ENCODE peak calls at places on chromosome X, in nine cellular contexts. One of them, this sample, is unnamed.

GRCh38 chrX:154082396-154083133 is 15.0 kb downstream of the MECP2 start:
- DNase-seq in CD4-positive, alpha-beta T cell: no peak
- DNase-seq in GM06990: no peak
- DNase-seq in astrocyte of the cerebellum: no peak
- DNase-seq in HEK293T: no peak
- DNase-seq in cardiac fibroblast: peak; percentile 68
- DNase-seq in neural crest cell: no peak
- DNase-seq in occipital lobe: no peak
- DNase-seq in non-pigmented ciliary epithelial cell: no peak
- DNase-seq in this sample: peak; percentile 23

GRCh38 chrX:153460826-153461225 is 9.6 kb downstream of the HAUS7 start:
- DNase-seq in cardiac fibroblast: peak; percentile 60
- DNase-seq in HEK293T: peak; percentile 79
- DNase-seq in astrocyte of the cerebellum: no peak
- DNase-seq in occipital lobe: peak; percentile 22
- DNase-seq in CD4-positive, alpha-beta T cell: peak; percentile 35
- DNase-seq in neural crest cell: peak; percentile 61
- DNase-seq in non-pigmented ciliary epithelial cell: no peak
- DNase-seq in GM06990: peak; percentile 38
- DNase-seq in this sample: no peak

GRCh38 chrX:44432641-44433040 is 89.2 kb upstream of the EFHC2 start:
- DNase-seq in HEK293T: no peak
- DNase-seq in non-pigmented ciliary epithelial cell: no peak
- DNase-seq in astrocyte of the cerebellum: no peak
- DNase-seq in GM06990: no peak
- DNase-seq in occipital lobe: no peak
- DNase-seq in cardiac fibroblast: peak; percentile 50
- DNase-seq in CD4-positive, alpha-beta T cell: no peak
- DNase-seq in neural crest cell: no peak
- DNase-seq in this sample: peak; percentile 17

GRCh38 chrX:130994671-130995070 is 63.5 kb upstream of the ARHGAP36 start:
- DNase-seq in HEK293T: peak; percentile 56
- DNase-seq in neural crest cell: peak; percentile 65
- DNase-seq in occipital lobe: no peak
- DNase-seq in non-pigmented ciliary epithelial cell: no peak
- DNase-seq in GM06990: no peak
- DNase-seq in cardiac fibroblast: peak; percentile 4
- DNase-seq in CD4-positive, alpha-beta T cell: no peak
- DNase-seq in astrocyte of the cerebellum: no peak
- DNase-seq in this sample: no peak

GRCh38 chrX:39017062-39017461 is 215.8 kb downstream of the MID1IP1 start:
- DNase-seq in HEK293T: no peak
- DNase-seq in non-pigmented ciliary epithelial cell: no peak
- DNase-seq in GM06990: no peak
- DNase-seq in neural crest cell: no peak
- DNase-seq in occipital lobe: no peak
- DNase-seq in astrocyte of the cerebellum: no peak
- DNase-seq in cardiac fibroblast: no peak
- DNase-seq in CD4-positive, alpha-beta T cell: no peak
- DNase-seq in this sample: no peak

GRCh38 chrX:17801431-17801830 is 59.7 kb downstream of the RAI2 start:
- DNase-seq in CD4-positive, alpha-beta T cell: no peak
- DNase-seq in GM06990: no peak
- DNase-seq in HEK293T: no peak
- DNase-seq in astrocyte of the cerebellum: no peak
- DNase-seq in occipital lobe: no peak
- DNase-seq in non-pigmented ciliary epithelial cell: no peak
- DNase-seq in neural crest cell: no peak
- DNase-seq in cardiac fibroblast: no peak
- DNase-seq in this sample: no peak

GRCh38 chrX:153951683-153952372 is 7.4 kb upstream of the RENBP start:
- DNase-seq in GM06990: no peak
- DNase-seq in neural crest cell: no peak
- DNase-seq in HEK293T: no peak
- DNase-seq in CD4-positive, alpha-beta T cell: no peak
- DNase-seq in occipital lobe: no peak
- DNase-seq in astrocyte of the cerebellum: no peak
- DNase-seq in cardiac fibroblast: no peak
- DNase-seq in non-pigmented ciliary epithelial cell: no peak
- DNase-seq in this sample: no peak

GRCh38 chrX:23788946-23789345 is 6.0 kb downstream of the SAT1 start:
- DNase-seq in neural crest cell: no peak
- DNase-seq in astrocyte of the cerebellum: no peak
- DNase-seq in HEK293T: no peak
- DNase-seq in GM06990: no peak
- DNase-seq in occipital lobe: no peak
- DNase-seq in non-pigmented ciliary epithelial cell: no peak
- DNase-seq in cardiac fibroblast: no peak
- DNase-seq in CD4-positive, alpha-beta T cell: no peak
- DNase-seq in this sample: no peak

GRCh38 chrX:70132244-70132643 is 1.0 kb upstream of the IGBP1 start:
- DNase-seq in astrocyte of the cerebellum: no peak
- DNase-seq in HEK293T: no peak
- DNase-seq in occipital lobe: no peak
- DNase-seq in neural crest cell: no peak
- DNase-seq in cardiac fibroblast: no peak
- DNase-seq in GM06990: no peak
- DNase-seq in CD4-positive, alpha-beta T cell: no peak
- DNase-seq in non-pigmented ciliary epithelial cell: no peak
- DNase-seq in this sample: no peak

GRCh38 chrX:3771756-3772155 is 58.3 kb upstream of the PRKX start:
- DNase-seq in CD4-positive, alpha-beta T cell: no peak
- DNase-seq in GM06990: no peak
- DNase-seq in neural crest cell: no peak
- DNase-seq in astrocyte of the cerebellum: no peak
- DNase-seq in non-pigmented ciliary epithelial cell: no peak
- DNase-seq in occipital lobe: no peak
- DNase-seq in cardiac fibroblast: no peak
- DNase-seq in HEK293T: no peak
- DNase-seq in this sample: no peak

GRCh38 chrX:151983186-151983585 is 8.7 kb upstream of the GABRE start:
- DNase-seq in non-pigmented ciliary epithelial cell: no peak
- DNase-seq in occipital lobe: no peak
- DNase-seq in GM06990: no peak
- DNase-seq in CD4-positive, alpha-beta T cell: no peak
- DNase-seq in astrocyte of the cerebellum: no peak
- DNase-seq in cardiac fibroblast: peak; percentile 12
- DNase-seq in neural crest cell: no peak
- DNase-seq in HEK293T: no peak
- DNase-seq in this sample: no peak

GRCh38 chrX:50068293-50068568 is 132.6 kb downstream of the AKAP4 start:
- DNase-seq in CD4-positive, alpha-beta T cell: no peak
- DNase-seq in astrocyte of the cerebellum: no peak
- DNase-seq in occipital lobe: no peak
- DNase-seq in cardiac fibroblast: no peak
- DNase-seq in GM06990: no peak
- DNase-seq in non-pigmented ciliary epithelial cell: no peak
- DNase-seq in neural crest cell: no peak
- DNase-seq in HEK293T: no peak
- DNase-seq in this sample: no peak

GRCh38 chrX:19814240-19814639 is 73.2 kb downstream of the SH3KBP1 start:
- DNase-seq in astrocyte of the cerebellum: no peak
- DNase-seq in GM06990: no peak
- DNase-seq in CD4-positive, alpha-beta T cell: no peak
- DNase-seq in non-pigmented ciliary epithelial cell: no peak
- DNase-seq in HEK293T: no peak
- DNase-seq in cardiac fibroblast: no peak
- DNase-seq in neural crest cell: no peak
- DNase-seq in occipital lobe: no peak
- DNase-seq in this sample: no peak

GRCh38 chrX:19860571-19860970 is 26.8 kb downstream of the SH3KBP1 start:
- DNase-seq in GM06990: no peak
- DNase-seq in non-pigmented ciliary epithelial cell: no peak
- DNase-seq in astrocyte of the cerebellum: no peak
- DNase-seq in neural crest cell: no peak
- DNase-seq in cardiac fibroblast: no peak
- DNase-seq in CD4-positive, alpha-beta T cell: no peak
- DNase-seq in HEK293T: no peak
- DNase-seq in occipital lobe: no peak
- DNase-seq in this sample: no peak

GRCh38 chrX:8189096-8189830 is 18.2 kb upstream of the VCX2 start:
- DNase-seq in neural crest cell: no peak
- DNase-seq in non-pigmented ciliary epithelial cell: no peak
- DNase-seq in astrocyte of the cerebellum: no peak
- DNase-seq in occipital lobe: no peak
- DNase-seq in GM06990: no peak
- DNase-seq in CD4-positive, alpha-beta T cell: no peak
- DNase-seq in cardiac fibroblast: no peak
- DNase-seq in HEK293T: no peak
- DNase-seq in this sample: no peak

GRCh38 chrX:14673764-14674163 is 144.4 kb downstream of the GLRA2 start:
- DNase-seq in cardiac fibroblast: peak; percentile 76
- DNase-seq in CD4-positive, alpha-beta T cell: no peak
- DNase-seq in astrocyte of the cerebellum: peak; percentile 78
- DNase-seq in neural crest cell: no peak
- DNase-seq in non-pigmented ciliary epithelial cell: peak; percentile 76
- DNase-seq in GM06990: peak; percentile 74
- DNase-seq in occipital lobe: no peak
- DNase-seq in HEK293T: peak; percentile 21
- DNase-seq in this sample: peak; percentile 50

GRCh38 chrX:105314468-105314867 is 94.0 kb upstream of the TEX13A start:
- DNase-seq in non-pigmented ciliary epithelial cell: no peak
- DNase-seq in neural crest cell: no peak
- DNase-seq in GM06990: no peak
- DNase-seq in occipital lobe: no peak
- DNase-seq in CD4-positive, alpha-beta T cell: no peak
- DNase-seq in cardiac fibroblast: peak; percentile 24
- DNase-seq in astrocyte of the cerebellum: peak; percentile 11
- DNase-seq in HEK293T: no peak
- DNase-seq in this sample: no peak

GRCh38 chrX:20414781-20415445 is 148.2 kb upstream of the RPS6KA3 start:
- DNase-seq in HEK293T: no peak
- DNase-seq in CD4-positive, alpha-beta T cell: no peak
- DNase-seq in GM06990: no peak
- DNase-seq in occipital lobe: no peak
- DNase-seq in non-pigmented ciliary epithelial cell: no peak
- DNase-seq in astrocyte of the cerebellum: no peak
- DNase-seq in neural crest cell: no peak
- DNase-seq in cardiac fibroblast: no peak
- DNase-seq in this sample: no peak

GRCh38 chrX:108261541-108262218 is 170.1 kb downstream of the ATG4A start:
- DNase-seq in GM06990: no peak
- DNase-seq in astrocyte of the cerebellum: no peak
- DNase-seq in cardiac fibroblast: peak; percentile 81
- DNase-seq in HEK293T: no peak
- DNase-seq in non-pigmented ciliary epithelial cell: peak; percentile 35
- DNase-seq in neural crest cell: no peak
- DNase-seq in CD4-positive, alpha-beta T cell: no peak
- DNase-seq in occipital lobe: no peak
- DNase-seq in this sample: no peak

GRCh38 chrX:50967734-50968133 is 57.2 kb downstream of the BMP15 start:
- DNase-seq in HEK293T: no peak
- DNase-seq in CD4-positive, alpha-beta T cell: no peak
- DNase-seq in GM06990: no peak
- DNase-seq in non-pigmented ciliary epithelial cell: no peak
- DNase-seq in occipital lobe: no peak
- DNase-seq in neural crest cell: no peak
- DNase-seq in astrocyte of the cerebellum: no peak
- DNase-seq in cardiac fibroblast: no peak
- DNase-seq in this sample: no peak

GRCh38 chrX:109782994-109783711 is 50.1 kb upstream of the ACSL4 start:
- DNase-seq in HEK293T: no peak
- DNase-seq in astrocyte of the cerebellum: no peak
- DNase-seq in neural crest cell: no peak
- DNase-seq in GM06990: peak; percentile 23
- DNase-seq in CD4-positive, alpha-beta T cell: no peak
- DNase-seq in cardiac fibroblast: no peak
- DNase-seq in occipital lobe: no peak
- DNase-seq in non-pigmented ciliary epithelial cell: no peak
- DNase-seq in this sample: no peak

GRCh38 chrX:23980063-23980462 is 46.9 kb downstream of the KLHL15 start:
- DNase-seq in astrocyte of the cerebellum: no peak
- DNase-seq in CD4-positive, alpha-beta T cell: no peak
- DNase-seq in HEK293T: no peak
- DNase-seq in occipital lobe: no peak
- DNase-seq in non-pigmented ciliary epithelial cell: no peak
- DNase-seq in GM06990: no peak
- DNase-seq in neural crest cell: no peak
- DNase-seq in cardiac fibroblast: no peak
- DNase-seq in this sample: no peak

GRCh38 chrX:15391850-15392249 is 7.6 kb upstream of the VEGFD start:
- DNase-seq in astrocyte of the cerebellum: no peak
- DNase-seq in occipital lobe: no peak
- DNase-seq in HEK293T: no peak
- DNase-seq in GM06990: no peak
- DNase-seq in cardiac fibroblast: no peak
- DNase-seq in neural crest cell: no peak
- DNase-seq in CD4-positive, alpha-beta T cell: no peak
- DNase-seq in non-pigmented ciliary epithelial cell: no peak
- DNase-seq in this sample: no peak

GRCh38 chrX:46626566-46626965 is 53.0 kb downstream of the CHST7 start:
- DNase-seq in non-pigmented ciliary epithelial cell: no peak
- DNase-seq in HEK293T: no peak
- DNase-seq in cardiac fibroblast: peak; percentile 24
- DNase-seq in CD4-positive, alpha-beta T cell: no peak
- DNase-seq in neural crest cell: no peak
- DNase-seq in occipital lobe: no peak
- DNase-seq in GM06990: no peak
- DNase-seq in astrocyte of the cerebellum: no peak
- DNase-seq in this sample: no peak

GRCh38 chrX:119503484-119503861 is 35.2 kb downstream of the SLC25A5 start:
- DNase-seq in HEK293T: no peak
- DNase-seq in cardiac fibroblast: peak; percentile 91
- DNase-seq in non-pigmented ciliary epithelial cell: no peak
- DNase-seq in astrocyte of the cerebellum: peak; percentile 49
- DNase-seq in CD4-positive, alpha-beta T cell: no peak
- DNase-seq in neural crest cell: no peak
- DNase-seq in occipital lobe: no peak
- DNase-seq in GM06990: no peak
- DNase-seq in this sample: peak; percentile 68

GRCh38 chrX:25873196-25873595 is 264.9 kb upstream of the MAGEB18 start:
- DNase-seq in CD4-positive, alpha-beta T cell: no peak
- DNase-seq in astrocyte of the cerebellum: no peak
- DNase-seq in GM06990: no peak
- DNase-seq in occipital lobe: no peak
- DNase-seq in HEK293T: no peak
- DNase-seq in non-pigmented ciliary epithelial cell: no peak
- DNase-seq in neural crest cell: no peak
- DNase-seq in cardiac fibroblast: peak; percentile 63
- DNase-seq in this sample: no peak

GRCh38 chrX:30888526-30889146 is 418 bp downstream of the TAB3 start:
- DNase-seq in neural crest cell: peak; percentile 12
- DNase-seq in cardiac fibroblast: peak; percentile 7
- DNase-seq in astrocyte of the cerebellum: no peak
- DNase-seq in occipital lobe: peak; percentile 0
- DNase-seq in HEK293T: peak; percentile 17
- DNase-seq in non-pigmented ciliary epithelial cell: no peak
- DNase-seq in CD4-positive, alpha-beta T cell: peak; percentile 1
- DNase-seq in GM06990: peak; percentile 60
- DNase-seq in this sample: no peak

GRCh38 chrX:47482065-47482511 is 934 bp downstream of the ZNF41 start:
- DNase-seq in astrocyte of the cerebellum: no peak
- DNase-seq in HEK293T: no peak
- DNase-seq in cardiac fibroblast: no peak
- DNase-seq in CD4-positive, alpha-beta T cell: no peak
- DNase-seq in non-pigmented ciliary epithelial cell: no peak
- DNase-seq in GM06990: no peak
- DNase-seq in neural crest cell: no peak
- DNase-seq in occipital lobe: no peak
- DNase-seq in this sample: no peak

GRCh38 chrX:40151211-40152172 is 53.7 kb upstream of the BCOR start:
- DNase-seq in cardiac fibroblast: no peak
- DNase-seq in CD4-positive, alpha-beta T cell: no peak
- DNase-seq in non-pigmented ciliary epithelial cell: no peak
- DNase-seq in GM06990: no peak
- DNase-seq in occipital lobe: no peak
- DNase-seq in astrocyte of the cerebellum: no peak
- DNase-seq in neural crest cell: no peak
- DNase-seq in HEK293T: no peak
- DNase-seq in this sample: no peak

GRCh38 chrX:136204571-136204970 is 46.6 kb downstream of the MAP7D3 start:
- DNase-seq in GM06990: no peak
- DNase-seq in CD4-positive, alpha-beta T cell: peak; percentile 3
- DNase-seq in neural crest cell: no peak
- DNase-seq in occipital lobe: no peak
- DNase-seq in HEK293T: no peak
- DNase-seq in non-pigmented ciliary epithelial cell: no peak
- DNase-seq in astrocyte of the cerebellum: peak; percentile 42
- DNase-seq in cardiac fibroblast: peak; percentile 80
- DNase-seq in this sample: no peak

GRCh38 chrX:40245411-40246140 is 147.8 kb upstream of the BCOR start:
- DNase-seq in HEK293T: no peak
- DNase-seq in occipital lobe: no peak
- DNase-seq in GM06990: no peak
- DNase-seq in cardiac fibroblast: peak; percentile 78
- DNase-seq in CD4-positive, alpha-beta T cell: no peak
- DNase-seq in non-pigmented ciliary epithelial cell: no peak
- DNase-seq in astrocyte of the cerebellum: no peak
- DNase-seq in neural crest cell: peak; percentile 12
- DNase-seq in this sample: no peak

This sample was measured in HS-27A.